ENCODE peak calls at places on chromosomes 7 and 10, in five cellular contexts. B is astrocyte of the spinal cord, M is gastrocnemius medialis, W is fibroblast of pulmonary artery, N is right atrium auricular region. Q is an unnamed sample.

GRCh38 chr10:94088926-94089381 is 95.2 kb downstream of the PLCE1 start:
- DNase-seq in B (peak; percentile 39), W (peak; percentile 53), N (no peak), M (no peak), Q (no peak)

GRCh38 chr7:70730451-70731110 is 401.4 kb upstream of the GALNT17 start:
- DNase-seq in W (no peak), N (no peak), M (no peak), B (no peak), Q (peak; percentile 22)

GRCh38 chr7:17713584-17713983 is 226.7 kb downstream of the SNX13 start:
- DNase-seq in W (no peak), N (no peak), B (no peak), M (no peak), Q (no peak)

GRCh38 chr7:1086588-1087461 is 1.1 kb upstream of the GPER1 start:
- DNase-seq in N (peak; percentile 77), B (peak; percentile 52), M (peak; percentile 32), W (peak; percentile 64), Q (peak; percentile 83)

GRCh38 chr10:97888641-97889262 is 39.1 kb downstream of the GOLGA7B start:
- DNase-seq in W (peak; percentile 4), B (peak; percentile 56), N (no peak), M (no peak), Q (no peak)

GRCh38 chr10:102267748-102268147 is 22.4 kb downstream of the GBF1 start:
- DNase-seq in M (no peak), B (peak; percentile 69), W (peak; percentile 68), N (no peak), Q (no peak)

GRCh38 chr7:157876469-157877285 is 539.9 kb downstream of the DNAJB6 start:
- DNase-seq in B (no peak), M (no peak), W (no peak), N (no peak), Q (no peak)

GRCh38 chr10:22605168-22605567 is 109.2 kb downstream of the PIP4K2A start:
- DNase-seq in W (peak; percentile 67), M (no peak), N (no peak), B (peak; percentile 62), Q (peak; percentile 64)

GRCh38 chr7:42238709-42239395 is 1.8 kb upstream of the GLI3 start:
- DNase-seq in M (no peak), N (no peak), B (peak; percentile 68), W (peak; percentile 75), Q (no peak)

GRCh38 chr7:24833548-24833947 is 76.3 kb upstream of the GSDME start:
- DNase-seq in W (no peak), N (no peak), M (no peak), B (no peak), Q (no peak)

GRCh38 chr10:122674781-122675180 is 24.9 kb downstream of the C10orf120 start:
- DNase-seq in B (no peak), N (no peak), M (no peak), W (no peak), Q (no peak)

GRCh38 chr7:28984631-28985030 is 26.5 kb upstream of the TRIL start:
- DNase-seq in W (peak; percentile 86), N (peak; percentile 80), B (peak; percentile 91), M (peak; percentile 31), Q (no peak)

GRCh38 chr7:33109758-33110238 is 594 bp upstream of the RP9 start:
- DNase-seq in W (no peak), M (no peak), N (no peak), B (no peak), Q (no peak)

GRCh38 chr10:60155945-60156683 is 233.6 kb downstream of the ANK3 start:
- DNase-seq in W (no peak), M (no peak), N (no peak), B (no peak), Q (no peak)

GRCh38 chr7:363626-364025 is 73.7 kb downstream of the FOXL3 start:
- DNase-seq in B (no peak), W (no peak), M (no peak), N (no peak), Q (no peak)

GRCh38 chr10:101031796-101032636 is 982 bp downstream of the SFXN3 start:
- DNase-seq in M (peak; percentile 46), W (peak; percentile 66), N (peak; percentile 87), B (peak; percentile 80), Q (peak; percentile 45)

GRCh38 chr7:73741600-73741999 is 3.0 kb upstream of the ABHD11 start:
- DNase-seq in B (no peak), N (no peak), W (no peak), M (no peak), Q (no peak)

GRCh38 chr10:124048371-124049290 is 44.8 kb downstream of the CHST15 start:
- DNase-seq in N (no peak), W (no peak), B (peak; percentile 84), M (no peak), Q (no peak)

GRCh38 chr7:46153583-46153950 is 232.5 kb upstream of the IGFBP3 start:
- DNase-seq in M (no peak), N (no peak), W (no peak), B (no peak), Q (no peak)

GRCh38 chr10:73798087-73798486 is 12.7 kb downstream of the ZSWIM8 start:
- DNase-seq in M (no peak), W (no peak), B (no peak), N (no peak), Q (no peak)

GRCh38 chr10:26881600-26882331 is 21.0 kb upstream of the ABI1 start:
- DNase-seq in B (peak; percentile 76), N (no peak), M (no peak), W (peak; percentile 84), Q (peak; percentile 78)

GRCh38 chr7:73537051-73537450 is 15.0 kb upstream of the BAZ1B start:
- DNase-seq in N (no peak), W (no peak), M (no peak), B (no peak), Q (no peak)

GRCh38 chr10:46530249-46531186 is 25.9 kb downstream of the GPRIN2 start:
- DNase-seq in B (peak; percentile 96), N (no peak), M (no peak), W (peak; percentile 96), Q (no peak)

GRCh38 chr10:36003031-36003600 is 361.0 kb upstream of the FZD8 start:
- DNase-seq in M (no peak), B (no peak), N (no peak), W (no peak), Q (no peak)

GRCh38 chr10:102669206-102670064 is 25.2 kb downstream of the TRIM8 start:
- DNase-seq in W (no peak), B (no peak), N (peak; percentile 76), M (peak; percentile 89), Q (no peak)

GRCh38 chr10:80410122-80410521 is 1.8 kb downstream of the PRXL2A start:
- DNase-seq in B (no peak), N (no peak), M (no peak), W (no peak), Q (no peak)
- H3K4me3 ChIP-seq in B (no peak overlapping the region), N (no peak overlapping the region), M (no peak overlapping the region), W (no peak overlapping the region), Q (no peak overlapping the region)

DNA sequence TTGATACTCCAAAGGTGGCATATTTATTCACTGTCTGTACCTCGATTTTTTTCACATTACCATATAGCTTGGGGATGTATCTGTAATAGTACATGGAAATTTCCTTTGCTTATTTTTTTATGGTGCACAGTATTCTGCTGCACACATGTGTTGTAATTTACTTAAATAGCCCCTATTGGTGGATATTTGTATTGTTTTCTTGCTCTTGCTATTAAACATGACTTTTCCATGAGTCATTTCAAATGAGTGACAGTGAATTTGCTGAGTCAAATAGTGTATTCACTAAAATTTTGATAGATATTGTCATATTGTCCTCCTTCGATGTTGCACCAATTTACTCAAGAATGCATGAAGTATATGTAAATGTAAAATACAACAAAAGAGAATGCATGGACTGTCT is 122.7 kb upstream of the STEAP4 start:
- DNase-seq in B (no peak), N (no peak), M (no peak), W (no peak), Q (no peak)
- TF ChIP-seq CTCF in B (no peak), N (no peak), M (no peak), W (no peak), Q (no peak)

DNA sequence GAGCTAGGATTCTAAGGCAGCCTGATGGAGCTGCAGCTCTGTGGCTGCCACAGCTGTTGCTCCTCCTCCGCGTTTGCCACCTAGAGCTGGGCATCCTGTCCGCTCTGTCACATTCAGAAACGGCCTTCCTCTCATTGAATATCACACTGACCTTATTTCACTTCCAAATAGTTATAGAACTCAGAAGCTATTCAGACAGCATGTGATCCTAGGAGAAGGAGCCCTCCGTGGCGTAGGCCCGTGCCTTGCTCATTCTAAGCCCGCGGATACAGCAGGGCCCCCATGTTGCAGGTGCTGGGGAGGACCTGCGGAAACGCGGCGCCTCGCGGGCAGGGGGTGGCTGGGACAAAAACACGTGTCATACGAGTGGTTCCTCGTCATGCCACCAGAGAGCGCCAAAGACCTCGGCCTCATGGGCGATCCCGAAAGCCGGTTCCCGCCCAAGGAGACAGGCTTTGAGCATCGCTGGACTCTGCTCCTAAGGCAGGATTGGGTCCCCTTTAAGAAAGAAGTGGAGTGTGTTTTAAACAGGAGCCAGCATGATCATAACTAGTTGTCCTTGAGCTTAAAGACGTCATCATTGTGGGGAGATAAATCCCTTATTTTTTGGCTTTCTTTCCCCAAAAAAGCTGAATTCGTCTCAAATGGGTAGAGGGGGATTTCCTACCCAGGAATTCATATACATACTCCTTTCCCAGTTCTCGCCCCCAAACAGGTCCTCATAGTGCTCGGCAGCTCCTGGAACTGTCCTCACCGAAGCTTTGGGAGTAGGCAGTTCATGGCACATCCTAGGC is 17.9 kb upstream of the FIGNL1 start:
- DNase-seq in W (peak; percentile 78), B (peak; percentile 66), N (peak; percentile 82), M (peak; percentile 72), Q (peak; percentile 78)
- H3K4me3 ChIP-seq in W (peak overlapping the region; percentile 24), B (no peak overlapping the region), N (no peak overlapping the region), M (peak overlapping the region; percentile 57), Q (no peak overlapping the region)

DNA sequence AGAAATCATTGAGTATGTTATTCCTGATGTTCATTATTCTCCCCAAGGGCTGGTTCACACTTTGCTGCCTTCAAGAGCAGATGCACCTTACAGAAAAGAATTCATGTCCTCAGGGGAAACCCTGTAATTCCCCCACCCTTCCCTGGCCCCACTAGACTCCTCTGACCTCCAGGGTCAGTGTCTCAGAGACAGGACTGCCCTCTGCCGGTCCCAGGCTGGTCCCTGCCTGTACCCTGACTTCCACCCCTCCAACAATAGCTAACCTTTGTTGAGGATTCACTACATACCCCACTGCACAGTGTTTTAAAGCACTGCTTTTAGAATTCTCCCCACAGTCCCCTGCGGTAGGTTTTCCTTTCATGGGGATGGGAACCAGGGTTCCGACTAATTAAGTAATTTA is 4.4 kb upstream of the SEPHS1 start:
- DNase-seq in M (no peak), W (no peak), N (no peak), B (no peak), Q (peak; percentile 62)
- TF ChIP-seq CTCF in M (no peak), W (no peak), N (no peak), B (no peak), Q (peak; percentile 52)

GRCh38 chr10:88092975-88093374 is 229.6 kb downstream of the PTEN start:
- DNase-seq in N (no peak), M (no peak), B (no peak), W (no peak), Q (peak; percentile 62)
- H3K4me3 ChIP-seq in N (no peak overlapping the region), M (no peak overlapping the region), B (no peak overlapping the region), W (no peak overlapping the region), Q (no peak overlapping the region)

GRCh38 chr7:136931169-136931867 is 62.9 kb downstream of the CHRM2 start:
- DNase-seq in N (no peak), B (no peak), W (no peak), M (no peak), Q (no peak)
- TF ChIP-seq CTCF in N (no peak), B (no peak), W (no peak), M (no peak), Q (no peak)